ENCODE peak calls at places on chromosomes 3 and 15, in six cellular contexts. T, X, J, B, L and P are unnamed samples. For H3K27me3, the result is how much of the 10 kb centered on the place peaks cover.

GRCh38 chr3:198017100-198017499 is 57.1 kb downstream of the LMLN start:
- DNase-seq in X (no peak), B (no peak), T (no peak), J (no peak), L (no peak), P (no peak)

GRCh38 chr15:80780416-80781221 is 1.4 kb downstream of the CEMIP start:
- DNase-seq in X (peak), J (no peak), B (peak), T (peak), L (peak), P (peak)

GRCh38 chr15:68819451-68820204 is 1.1 kb downstream of the ANP32A start:
- DNase-seq in X (peak), B (peak), T (peak), L (peak), J (peak), P (peak)

GRCh38 chr3:181615666-181616065 is 96.1 kb upstream of the SOX2 start:
- DNase-seq in L (no peak), T (no peak), X (no peak), B (no peak), J (no peak), P (no peak)

GRCh38 chr3:155153242-155154186 is 73.4 kb downstream of the MME start:
- DNase-seq in B (no peak), L (no peak), X (no peak), J (no peak), T (no peak), P (no peak)

GRCh38 chr3:27368831-27369607 is at the start of gene NEK10:
- DNase-seq in T (peak), B (peak), X (peak), J (peak), L (peak), P (peak)

GRCh38 chr3:184765047-184765729 is 46.8 kb upstream of the VPS8 start:
- DNase-seq in X (no peak), J (no peak), T (no peak), B (no peak), L (no peak), P (peak)

GRCh38 chr3:173249457-173249856 is 108.4 kb upstream of the SPATA16 start:
- DNase-seq in L (no peak), T (no peak), B (no peak), J (no peak), X (no peak), P (no peak)

GRCh38 chr3:42701371-42702065 is 1.1 kb downstream of the HHATL start:
- DNase-seq in T (no peak), X (peak), B (peak), J (no peak), L (peak), P (peak)

GRCh38 chr3:186589115-186589514 is 18.6 kb downstream of the DNAJB11 start:
- DNase-seq in B (no peak), X (no peak), T (no peak), J (no peak), L (no peak), P (no peak)

GRCh38 chr3:24487325-24488242 is 7.1 kb downstream of the THRB start:
- DNase-seq in J (no peak), X (no peak), T (no peak), L (no peak), B (no peak), P (no peak)

GRCh38 chr15:55526559-55527036 is 18.6 kb upstream of the DNAAF4 start:
- DNase-seq in X (no peak), J (no peak), L (no peak), T (no peak), B (peak), P (no peak)

GRCh38 chr15:89740137-89740536 is 10.9 kb downstream of the MESP1 start:
- DNase-seq in X (peak), B (peak), T (no peak), J (peak), L (no peak), P (no peak)

GRCh38 chr15:61811952-61812351 is 248.3 kb downstream of the VPS13C start:
- DNase-seq in B (no peak), J (no peak), T (no peak), X (no peak), L (no peak), P (no peak)

GRCh38 chr3:60949146-60949545 is 302.1 kb downstream of the FHIT start:
- DNase-seq in J (no peak), X (no peak), T (no peak), L (no peak), B (no peak), P (no peak)

GRCh38 chr3:127371846-127372245 is 84.0 kb upstream of the PRR20G start:
- DNase-seq in J (no peak), X (no peak), T (no peak), B (no peak), L (no peak), P (no peak)

GRCh38 chr3:139119331-139120025 is 74.8 kb upstream of the PRR23C start:
- DNase-seq in B (no peak), J (no peak), L (no peak), X (peak), T (no peak), P (no peak)

DNA sequence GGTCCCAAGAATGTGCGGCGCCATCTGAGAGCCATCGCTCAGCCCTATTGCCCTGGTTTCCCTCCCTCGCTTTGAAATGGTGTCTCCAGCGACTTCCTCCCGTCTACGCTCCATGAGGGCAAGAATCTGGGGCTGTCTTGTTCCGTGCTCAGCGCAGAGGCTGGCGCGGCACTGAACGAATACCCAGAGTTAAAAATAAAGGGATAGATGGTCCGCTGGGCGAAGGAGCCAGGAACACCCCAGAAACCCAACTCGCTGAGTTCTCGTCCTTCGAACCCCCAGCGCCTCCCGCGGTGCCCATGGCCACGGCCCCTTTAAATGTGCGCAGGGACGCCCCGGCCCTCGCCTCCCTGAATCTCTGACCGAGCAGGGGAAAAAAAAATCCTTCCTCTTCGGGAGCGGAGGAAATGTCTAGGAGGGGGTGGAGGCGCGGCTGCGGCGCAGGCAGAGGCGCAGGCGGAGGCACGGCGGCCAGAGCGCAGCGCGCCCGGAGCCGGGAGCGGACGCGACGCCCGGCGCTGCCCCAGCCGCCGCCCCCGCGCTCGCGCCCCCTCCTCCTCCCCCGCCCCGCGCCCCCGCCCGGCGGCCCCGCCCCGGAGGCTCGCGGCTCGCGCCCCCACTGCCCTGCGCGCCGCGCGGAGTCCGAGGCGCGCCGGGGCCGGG is 8.6 kb upstream of the FGD5 start:
- DNase-seq in J (no peak), L (peak), T (peak), X (no peak), B (peak), P (peak)
- H3K27me3 ChIP-seq in J (under half), L (under half), T (under half), X (under half), B (under half), P (half or more)

GRCh38 chr15:78507831-78508160 is 419 bp downstream of the HYKK start:
- DNase-seq in X (no peak), L (no peak), J (peak), T (no peak), B (no peak), P (no peak)

GRCh38 chr15:78508272-78508671 is 895 bp downstream of the HYKK start:
- DNase-seq in X (peak), J (no peak), T (no peak), L (no peak), B (no peak), P (no peak)

GRCh38 chr15:78509726-78510312 is 2.4 kb downstream of the HYKK start:
- DNase-seq in J (no peak), X (no peak), B (no peak), T (no peak), L (no peak), P (no peak)

GRCh38 chr15:78502641-78503040 is 4.7 kb upstream of the HYKK start:
- DNase-seq in X (no peak), J (no peak), T (no peak), L (no peak), B (no peak), P (no peak)

DNA sequence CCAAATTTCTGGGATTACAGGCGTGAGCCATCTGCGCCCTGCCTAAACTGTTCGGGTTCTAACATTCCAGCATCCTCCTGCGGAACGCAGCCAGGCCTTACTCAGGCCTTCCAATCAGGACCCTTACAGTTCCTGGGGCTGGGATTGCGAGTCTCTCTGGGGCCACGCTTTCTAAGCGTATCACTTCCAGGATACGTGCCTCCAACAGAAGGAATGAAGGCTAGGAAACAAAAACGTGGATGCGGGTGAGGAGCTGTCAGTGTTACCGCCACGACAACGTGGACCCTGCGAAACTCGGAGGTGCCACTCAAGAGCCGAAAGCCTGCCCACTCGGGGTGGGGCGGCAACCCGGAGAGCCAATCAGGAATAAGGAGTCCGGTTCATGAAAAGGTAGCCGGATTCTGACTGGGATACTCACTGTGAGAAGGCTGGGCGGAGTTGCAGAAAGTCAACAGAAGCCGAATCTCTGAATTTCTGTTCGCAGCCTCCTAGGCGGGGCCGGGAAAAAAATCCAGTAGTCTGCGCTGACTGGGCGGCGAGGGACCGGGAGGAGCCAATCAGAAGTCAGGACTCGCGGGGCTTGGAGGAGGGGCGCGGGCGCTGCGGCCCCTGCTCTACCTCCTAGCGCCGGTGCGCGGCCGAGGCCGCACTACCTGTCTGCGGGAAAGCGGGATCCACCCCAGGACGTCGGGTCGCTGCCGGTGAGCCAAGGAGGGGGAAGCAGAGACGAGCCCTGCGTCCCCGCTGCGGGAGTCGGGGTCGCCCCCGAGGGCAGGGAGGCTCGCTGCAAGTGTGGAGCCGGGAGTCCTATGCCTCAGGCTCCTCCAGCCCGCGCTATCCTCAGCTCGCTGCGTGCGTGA is at the start of gene HYKK:
- DNase-seq in X (peak), J (peak), L (peak), B (peak), T (peak), P (peak)
- TF ChIP-seq CTCF in X (no peak), J (no peak), L (no peak), B (no peak), T (no peak), P (peak)

GRCh38 chr3:128734523-128735189 is 8.7 kb downstream of the RAB7A start:
- DNase-seq in X (no peak), T (no peak), L (no peak), J (no peak), B (no peak), P (no peak)
- H3K4me3 ChIP-seq in X (no peak), T (no peak), L (no peak), J (no peak), B (no peak), P (peak)

DNA sequence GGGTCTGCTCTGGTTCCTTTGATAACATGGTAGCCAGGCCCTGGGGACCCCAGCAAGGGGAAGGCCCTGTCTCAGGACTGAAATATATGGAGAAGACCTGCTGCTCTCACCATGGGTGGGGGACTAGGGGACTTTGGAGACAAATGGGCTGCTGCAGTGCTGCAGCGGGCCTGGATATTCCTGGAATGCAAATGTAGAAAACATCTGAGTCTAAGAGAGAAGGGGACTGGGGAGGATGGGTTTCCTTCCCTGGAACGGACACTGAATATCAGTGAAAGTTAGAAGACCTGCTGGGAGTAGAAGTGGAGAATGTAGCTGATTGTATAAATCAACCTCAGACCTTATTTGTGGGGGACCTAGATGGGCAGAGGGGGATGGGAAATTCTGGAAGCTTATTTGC is 3.1 kb upstream of the HCN4 start:
- DNase-seq in J (no peak), T (no peak), L (no peak), B (no peak), X (no peak), P (no peak)
- H3K27me3 ChIP-seq in J (half or more), T (under half), L (under half), B (under half), X (under half), P (under half)